ENCODE peak calls at places on chromosome 7, in seven cellular contexts. S, W, E, R, O, D and Y are unnamed samples.

GRCh38 chr7:142391191-142391992 is 133.5 kb upstream of the PRSS58 start:
- DNase-seq in S (peak; percentile 70), W (peak; percentile 76), E (no peak), R (no peak), O (peak; percentile 88), D (peak; percentile 71), Y (no peak)

GRCh38 chr7:21763818-21764217 is 181.9 kb downstream of the CDCA7L start:
- DNase-seq in S (no peak), W (no peak), E (no peak), R (no peak), O (no peak), D (no peak), Y (no peak)

GRCh38 chr7:30389793-30390192 is 88.8 kb downstream of the NOD1 start:
- DNase-seq in S (no peak), W (no peak), E (no peak), R (no peak), O (no peak), D (peak; percentile 24), Y (no peak)

GRCh38 chr7:4069268-4070095 is 612.6 kb upstream of the FOXK1 start:
- DNase-seq in S (no peak), W (no peak), E (no peak), R (no peak), O (no peak), D (no peak), Y (no peak)

GRCh38 chr7:32564542-32564941 is 69.3 kb downstream of the AVL9 start:
- DNase-seq in S (no peak), W (no peak), E (no peak), R (no peak), O (no peak), D (no peak), Y (no peak)

GRCh38 chr7:123669485-123669884 is 13.8 kb downstream of the LMOD2 start:
- DNase-seq in S (no peak), W (no peak), E (no peak), R (no peak), O (no peak), D (no peak), Y (no peak)

GRCh38 chr7:14924398-14924797 is 21.8 kb upstream of the DGKB start:
- DNase-seq in S (no peak), W (no peak), E (no peak), R (no peak), O (no peak), D (no peak), Y (no peak)

GRCh38 chr7:41779918-41780317 is 77.0 kb upstream of the INHBA start:
- DNase-seq in S (no peak), W (no peak), E (no peak), R (no peak), O (no peak), D (peak; percentile 96), Y (no peak)

GRCh38 chr7:129882531-129882930 is 70.2 kb downstream of the UBE2H start:
- DNase-seq in S (no peak), W (no peak), E (no peak), R (no peak), O (no peak), D (no peak), Y (no peak)

GRCh38 chr7:72924417-72924747 is 513 bp upstream of the POM121 start:
- DNase-seq in S (no peak), W (no peak), E (no peak), R (no peak), O (no peak), D (no peak), Y (no peak)

GRCh38 chr7:131110294-131111080 is 217.2 kb upstream of the MKLN1 start:
- DNase-seq in S (no peak), W (peak; percentile 46), E (no peak), R (no peak), O (no peak), D (peak; percentile 11), Y (no peak)

GRCh38 chr7:7164590-7164989 is 17.8 kb upstream of the C1GALT1 start:
- DNase-seq in S (no peak), W (no peak), E (no peak), R (no peak), O (no peak), D (no peak), Y (no peak)

DNA sequence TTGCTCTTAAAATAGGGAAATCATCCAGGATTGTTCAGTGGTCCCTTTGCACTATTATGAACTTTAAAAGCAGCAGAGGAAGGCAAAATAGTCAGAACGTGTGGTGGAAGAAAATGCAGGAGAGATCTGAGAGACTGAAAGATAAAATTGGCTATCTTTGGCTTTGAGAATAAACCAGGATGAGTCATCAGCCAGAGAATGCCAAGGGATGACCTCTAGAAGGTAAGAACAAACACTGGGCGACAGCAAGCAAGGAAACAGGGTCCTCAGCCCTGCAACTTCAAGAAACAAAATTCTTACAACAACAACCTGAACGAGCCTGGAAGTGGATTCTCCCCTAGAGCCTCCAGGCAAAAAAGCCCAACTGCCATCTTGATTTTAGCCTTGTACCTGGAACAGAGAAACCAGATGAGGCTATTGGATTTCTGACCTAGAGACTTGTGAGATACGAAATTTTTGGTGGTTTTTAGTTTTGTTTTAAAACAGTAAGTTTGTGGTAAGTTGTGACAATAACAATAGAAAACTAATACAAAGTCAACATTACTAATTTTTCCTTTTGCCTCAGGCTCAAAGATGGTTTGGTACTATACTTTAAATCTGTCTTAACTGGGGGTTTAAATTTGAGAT is 130.2 kb upstream of the CNTNAP2 start:
- DNase-seq in S (no peak), W (peak; percentile 28), E (no peak), R (no peak), O (no peak), D (no peak), Y (no peak)
- TF ChIP-seq CTCF in S (no peak), W (no peak), E (no peak), R (no peak), O (no peak), D (no peak), Y (no peak)

DNA sequence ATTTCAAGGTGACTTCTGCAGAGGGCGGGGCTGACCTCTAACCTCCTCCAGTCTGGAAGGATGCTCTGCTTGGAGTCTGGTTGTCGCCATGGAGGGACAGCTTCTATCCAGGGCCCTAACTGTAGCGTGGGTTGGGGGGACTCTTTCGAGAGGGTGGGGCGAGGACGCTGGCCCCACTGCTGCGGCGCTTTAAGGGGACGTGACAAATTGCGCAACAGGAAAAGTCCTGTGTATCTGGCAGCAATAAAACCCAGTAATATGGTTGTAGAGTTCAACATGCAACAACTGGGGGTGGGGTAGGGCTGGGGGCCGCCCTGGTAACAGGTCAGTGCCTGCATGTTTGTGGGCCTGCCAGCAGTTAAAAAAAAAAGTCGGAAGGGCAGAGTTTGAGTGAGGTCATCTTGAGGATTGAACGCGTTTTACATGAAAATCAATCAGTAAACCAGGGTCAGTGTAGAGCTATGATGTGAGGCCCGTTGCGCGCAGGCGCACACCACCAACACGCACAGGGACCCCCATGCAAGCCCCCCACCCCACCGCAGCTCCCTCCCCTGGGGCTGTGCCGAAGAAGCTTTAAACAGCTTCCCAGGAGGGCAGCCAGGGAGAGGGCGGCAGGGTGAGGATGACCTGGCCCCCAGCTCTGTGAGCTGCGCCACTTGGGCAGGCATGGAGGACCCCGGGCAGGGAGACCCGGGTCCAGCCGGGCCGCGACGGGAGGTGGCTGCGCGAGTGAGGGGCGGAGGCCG is 4.3 kb downstream of the SHH start:
- DNase-seq in S (no peak), W (peak; percentile 45), E (no peak), R (no peak), O (no peak), D (peak; percentile 83), Y (no peak)
- TF ChIP-seq CTCF in S (no peak), W (no peak), E (no peak), R (no peak), O (no peak), D (no peak), Y (no peak)

DNA sequence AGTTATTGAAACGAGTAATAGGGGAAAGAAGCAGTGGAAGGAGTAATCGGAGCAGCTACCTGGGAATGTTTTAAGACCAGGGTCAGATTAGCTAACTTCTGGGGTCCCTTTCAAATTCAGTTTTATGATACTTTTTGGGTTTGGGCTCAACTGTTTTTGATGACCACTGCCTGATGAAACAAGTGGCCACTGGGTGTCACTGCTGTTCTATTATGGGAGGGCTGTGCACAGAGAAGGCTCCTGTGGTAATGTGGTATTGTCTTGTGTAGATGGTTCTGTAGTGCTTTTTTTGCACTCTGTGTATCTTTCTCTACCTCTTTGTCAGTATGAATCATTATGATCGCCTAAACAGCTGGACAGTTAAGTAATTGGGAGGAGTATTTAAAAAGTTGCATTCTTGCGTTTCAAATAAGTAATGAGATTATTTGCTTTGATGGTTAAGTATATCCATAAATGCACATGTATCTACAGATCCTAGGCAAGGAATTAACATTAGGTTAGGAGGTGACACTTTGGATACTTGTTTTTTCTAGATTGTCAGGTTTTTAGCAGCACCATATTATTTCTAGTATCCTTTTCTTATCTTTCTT is 128.4 kb downstream of the ABCA13 start:
- DNase-seq in S (peak; percentile 69), W (peak; percentile 57), E (peak; percentile 74), R (no peak), O (peak; percentile 70), D (peak; percentile 76), Y (peak; percentile 28)
- TF ChIP-seq CTCF in S (peak; percentile 71), W (peak; percentile 89), E (peak; percentile 91), R (peak; percentile 38), O (peak; percentile 62), D (peak; percentile 92), Y (no peak)

DNA sequence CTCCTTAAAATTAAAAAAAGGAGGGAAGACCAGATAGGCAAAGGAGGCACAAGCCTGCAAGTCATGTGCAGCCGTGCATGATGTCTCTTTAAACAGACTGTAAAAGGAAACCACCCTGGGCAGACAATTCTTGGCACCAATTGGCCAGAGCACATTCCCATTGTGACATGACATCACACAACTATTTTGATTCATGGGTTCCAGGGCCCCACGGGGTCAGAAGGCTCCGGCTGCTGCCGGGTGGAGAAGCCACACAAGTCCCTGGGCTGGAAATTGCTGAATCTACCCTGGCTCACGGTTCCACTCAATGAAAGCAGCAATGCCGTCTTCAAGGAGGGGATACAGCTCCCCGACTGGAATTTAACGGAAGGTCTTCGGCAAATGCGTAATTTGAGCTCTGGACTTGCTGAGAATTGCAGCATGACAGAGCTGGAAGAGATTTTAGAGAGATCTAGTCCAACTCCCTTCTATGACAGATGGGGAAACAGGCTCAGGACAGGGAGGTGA is 140.5 kb downstream of the PRKAG2 start:
- DNase-seq in S (no peak), W (no peak), E (peak; percentile 47), R (peak; percentile 28), O (peak; percentile 55), D (no peak), Y (peak; percentile 93)
- TF ChIP-seq CTCF in S (no peak), W (no peak), E (no peak), R (no peak), O (no peak), D (no peak), Y (no peak)

DNA sequence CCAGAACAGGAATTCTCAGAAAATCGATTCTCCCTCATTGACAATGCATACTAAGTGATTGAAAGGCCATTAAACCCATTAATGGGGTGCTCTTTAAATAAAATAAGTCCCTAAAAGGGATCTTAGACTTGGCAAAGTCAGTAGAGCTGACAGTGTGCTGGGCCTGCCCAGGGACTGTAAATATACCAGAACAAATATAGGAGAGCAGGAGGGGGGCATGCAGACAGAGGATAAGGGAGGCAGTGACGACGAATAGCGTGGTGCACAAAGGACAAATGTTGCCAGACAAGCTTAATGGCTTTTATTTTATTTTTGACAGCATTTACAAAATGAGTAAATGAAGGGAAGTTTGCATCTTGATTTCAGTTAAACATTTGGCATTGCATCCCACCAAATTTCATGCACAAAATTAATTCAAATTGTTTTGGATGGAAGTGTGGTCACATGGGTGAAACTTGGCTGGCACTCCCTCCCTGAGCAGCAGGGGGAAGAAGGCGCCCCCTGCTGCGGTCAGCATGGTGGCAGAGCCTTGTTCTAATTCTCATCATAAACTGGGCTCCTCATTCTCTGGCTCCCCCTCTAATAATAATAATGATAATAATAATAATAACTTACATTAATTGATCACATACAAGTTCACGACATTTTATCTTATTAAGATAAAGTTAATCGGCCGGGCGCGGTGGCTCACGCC is 215.9 kb downstream of the SNX10 start:
- DNase-seq in S (no peak), W (no peak), E (no peak), R (no peak), O (no peak), D (no peak), Y (no peak)
- TF ChIP-seq CTCF in S (no peak), W (peak; percentile 34), E (no peak), R (no peak), O (no peak), D (peak; percentile 43), Y (no peak)

GRCh38 chr7:113289140-113289740 is 170.9 kb upstream of the SMIM30 start:
- DNase-seq in S (peak; percentile 8), W (no peak), E (no peak), R (no peak), O (no peak), D (peak; percentile 80), Y (no peak)
- TF ChIP-seq CTCF in S (peak; percentile 18), W (peak; percentile 61), E (peak; percentile 58), R (no peak), O (no peak), D (peak; percentile 74), Y (no peak)